ENCODE peak calls at places on chromosome 9, in ten cellular contexts. F is neural progenitor cell; O is heart right ventricle; N is astrocyte of the cerebellum; A is cardiac fibroblast; V is IMR-90; E is body of pancreas; X is CD8-positive, alpha-beta T cell; I is fibroblast of the aortic adventitia; R is astrocyte of the spinal cord. Q is an unnamed sample.

GRCh38 chr9:69218166-69218565 is 44.1 kb downstream of the TJP2 start:
- DNase-seq in O (no peak), A (no peak), X (no peak), I (no peak), F (no peak), R (no peak), N (no peak), V (no peak), E (no peak), Q (no peak)

GRCh38 chr9:91714020-91714721 is 235.9 kb downstream of the ROR2 start:
- DNase-seq in R (peak), I (peak), E (peak), N (peak), O (peak), X (no peak), F (peak), A (peak), V (peak), Q (peak)

GRCh38 chr9:76351006-76351405 is 43.2 kb downstream of the RFK start:
- DNase-seq in E (no peak), X (no peak), O (no peak), N (no peak), I (no peak), A (no peak), F (no peak), R (no peak), V (no peak), Q (no peak)

GRCh38 chr9:91560301-91560700 is 136.7 kb upstream of the NFIL3 start:
- DNase-seq in A (peak), X (no peak), F (no peak), N (no peak), V (peak), R (peak), E (no peak), O (no peak), I (peak), Q (peak)

GRCh38 chr9:22976454-22976853 is 529.8 kb downstream of the DMRTA1 start:
- DNase-seq in I (peak), E (no peak), A (peak), R (peak), O (no peak), V (peak), F (no peak), X (no peak), N (no peak), Q (peak)

GRCh38 chr9:63816742-63817621 is 1468.0 kb downstream of the FOXD4L5 start:
- DNase-seq in R (peak), X (peak), A (peak), I (peak), E (peak), V (peak), F (peak), O (peak), N (peak), Q (peak)

GRCh38 chr9:130195638-130196037 is 23.4 kb downstream of the NCS1 start:
- DNase-seq in V (no peak), E (no peak), F (no peak), X (peak), A (no peak), N (no peak), R (no peak), O (no peak), I (no peak), Q (no peak)

GRCh38 chr9:97660345-97660744 is 26.7 kb downstream of the NCBP1 start:
- DNase-seq in O (no peak), I (no peak), E (no peak), N (no peak), A (no peak), R (no peak), X (no peak), V (no peak), F (no peak), Q (no peak)

GRCh38 chr9:93107151-93107824 is 11.3 kb downstream of the CARD19 start:
- DNase-seq in N (no peak), F (no peak), E (peak), A (no peak), V (no peak), R (no peak), X (peak), O (no peak), I (no peak), Q (no peak)

GRCh38 chr9:134503301-134504105 is 138.1 kb upstream of the COL5A1 start:
- DNase-seq in R (no peak), F (no peak), N (no peak), X (no peak), V (no peak), O (no peak), E (no peak), A (no peak), I (peak), Q (no peak)

GRCh38 chr9:136140966-136141365 is 22.3 kb upstream of the TMEM250 start:
- DNase-seq in V (peak), A (peak), R (no peak), X (no peak), O (no peak), I (peak), E (no peak), N (no peak), F (no peak), Q (no peak)

GRCh38 chr9:93459432-93459847 is 6.1 kb upstream of the FAM120AOS start:
- DNase-seq in V (no peak), N (no peak), E (no peak), R (no peak), A (no peak), X (no peak), I (no peak), F (no peak), O (peak), Q (no peak)

GRCh38 chr9:20568406-20568805 is 53.9 kb downstream of the MLLT3 start:
- DNase-seq in A (peak), O (no peak), V (no peak), N (no peak), E (no peak), X (no peak), I (peak), R (no peak), F (no peak), Q (no peak)

GRCh38 chr9:20570086-20570485 is 52.2 kb downstream of the MLLT3 start:
- DNase-seq in E (no peak), X (no peak), V (peak), N (no peak), O (no peak), R (peak), A (peak), I (no peak), F (no peak), Q (peak)

GRCh38 chr9:20566401-20566800 is 55.9 kb downstream of the MLLT3 start:
- DNase-seq in O (no peak), X (no peak), I (no peak), F (no peak), A (no peak), N (no peak), E (no peak), V (no peak), R (no peak), Q (no peak)

GRCh38 chr9:20570756-20571155 is 51.5 kb downstream of the MLLT3 start:
- DNase-seq in V (peak), E (no peak), R (peak), A (peak), I (peak), N (no peak), X (no peak), F (no peak), O (no peak), Q (peak)

GRCh38 chr9:20569525-20569924 is 52.8 kb downstream of the MLLT3 start:
- DNase-seq in R (no peak), X (no peak), F (no peak), I (no peak), E (no peak), N (no peak), O (no peak), A (peak), V (no peak), Q (no peak)
- H3K4me3 ChIP-seq in R (no peak), X (no peak), F (no peak), I (no peak), E (no peak), N (no peak), O (no peak), A (no peak), V (no peak), Q (no peak)

DNA sequence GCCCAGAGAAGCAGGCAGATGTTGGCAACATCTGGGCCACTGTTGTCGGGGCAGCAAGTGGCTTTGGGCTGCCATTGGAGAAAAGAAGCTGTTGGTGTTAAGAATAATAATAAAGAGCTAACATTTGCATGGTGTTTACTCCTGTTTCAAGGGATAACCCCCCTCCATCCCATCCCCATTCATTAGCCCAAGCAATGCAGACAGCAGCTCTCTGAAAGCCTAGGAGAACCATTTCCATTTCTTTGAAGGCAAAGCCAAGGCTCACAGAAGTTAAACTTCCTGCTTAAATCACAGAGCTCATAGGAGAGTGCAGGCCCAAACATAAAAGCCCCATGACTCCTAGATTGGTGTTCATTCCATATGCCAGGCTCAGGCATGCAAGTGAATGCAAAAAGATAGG is 175.4 kb downstream of the ASTN2 start:
- DNase-seq in E (no peak), O (no peak), X (no peak), R (no peak), I (no peak), F (no peak), N (no peak), A (no peak), V (no peak), Q (no peak)
- TF ChIP-seq CTCF in E (no peak), O (no peak), X (no peak), R (no peak), I (no peak), F (no peak), N (no peak), A (no peak), V (no peak), Q (no peak)

GRCh38 chr9:121826711-121827110 is 175.3 kb downstream of the DAB2IP start:
- DNase-seq in F (no peak), R (no peak), I (no peak), N (no peak), A (no peak), V (no peak), O (no peak), X (no peak), E (no peak), Q (no peak)
- H3K4me3 ChIP-seq in F (no peak), R (no peak), I (no peak), N (no peak), A (no peak), V (no peak), O (no peak), X (no peak), E (no peak), Q (no peak)

GRCh38 chr9:124409410-124409809 is 5.8 kb downstream of the PSMB7 start:
- DNase-seq in R (no peak), F (no peak), O (no peak), A (no peak), V (no peak), I (no peak), N (no peak), X (no peak), E (no peak), Q (no peak)
- TF ChIP-seq CTCF in R (no peak), F (no peak), O (no peak), A (no peak), V (no peak), I (no peak), N (no peak), X (no peak), E (no peak), Q (no peak)

DNA sequence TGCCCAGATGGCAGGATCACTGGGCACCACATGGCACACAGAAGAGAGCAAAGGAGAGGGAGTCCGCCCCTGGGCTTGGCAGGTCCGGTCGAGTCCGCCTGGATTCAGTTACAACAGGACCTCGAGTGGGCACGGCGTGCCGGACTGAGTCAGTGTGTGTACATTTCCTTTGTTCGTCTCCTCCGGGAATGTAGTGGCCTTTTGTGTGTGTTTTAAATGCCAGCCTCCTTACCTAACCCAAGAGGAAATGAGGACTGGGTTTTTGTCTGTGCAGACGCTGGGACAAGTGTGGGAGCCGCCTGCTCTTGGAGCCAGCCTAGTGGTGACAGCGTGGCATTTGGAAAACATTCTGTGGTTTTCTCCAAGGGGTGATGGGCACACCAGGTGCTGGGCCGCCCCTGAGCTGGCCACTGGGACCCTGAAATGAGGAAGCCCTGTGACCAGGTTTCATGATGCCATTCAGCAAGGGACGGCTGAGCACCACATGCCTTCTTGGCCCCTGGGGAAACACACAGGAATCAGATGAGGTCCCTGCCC is 9.6 kb downstream of the NEK6 start:
- DNase-seq in E (peak), A (peak), I (peak), F (peak), X (no peak), O (no peak), R (peak), N (peak), V (peak), Q (peak)
- H3K4me3 ChIP-seq in E (no peak), A (no peak), I (no peak), F (no peak), X (no peak), O (no peak), R (no peak), N (peak), V (no peak), Q (peak)

GRCh38 chr9:6106576-6107339 is 91.3 kb upstream of the RANBP6 start:
- DNase-seq in N (no peak), I (peak), F (peak), A (peak), R (no peak), X (no peak), E (peak), O (peak), V (peak), Q (peak)
- TF ChIP-seq CTCF in N (peak), I (peak), F (peak), A (peak), R (peak), X (no peak), E (no peak), O (no peak), V (no peak), Q (peak)